ENCODE peak calls at places on chromosomes 4 and X, in four cellular contexts. E is brain microvascular endothelial cell, K is Caco-2, H is kidney. W is an unnamed sample.
A peak's percentile ranks its signal among the peaks of the same experiment; 100 is the strongest.

GRCh38 chr4:185835814-185836213 is 23.8 kb upstream of the SORBS2 start:
- DNase-seq in H (no peak), E (no peak), K (no peak), W (no peak)

GRCh38 chr4:525660-526059 is 26.6 kb downstream of the PIGG start:
- DNase-seq in E (no peak), H (no peak), K (no peak), W (no peak)

GRCh38 chrX:133849676-133850075 is 135.7 kb downstream of the GPC3 start:
- DNase-seq in H (no peak), E (no peak), K (no peak), W (no peak)

GRCh38 chr4:173301518-173302201 is 32.5 kb downstream of the HMGB2 start:
- DNase-seq in K (no peak), H (no peak), E (peak; percentile 39), W (no peak)

GRCh38 chrX:33607042-33607595 is 395.8 kb upstream of the DMD start:
- DNase-seq in K (no peak), E (no peak), H (peak; percentile 60), W (no peak)

GRCh38 chr4:129087516-129087915 is 5.8 kb downstream of the SCLT1 start:
- DNase-seq in H (no peak), K (no peak), E (no peak), W (no peak)

GRCh38 chr4:121998024-121998423 is 46.2 kb upstream of the TRPC3 start:
- DNase-seq in H (no peak), E (no peak), K (no peak), W (no peak)

GRCh38 chr4:114146947-114147618 is 167.6 kb upstream of the ARSJ start:
- DNase-seq in E (no peak), K (no peak), H (peak; percentile 60), W (no peak)

GRCh38 chrX:15206306-15206705 is 63.6 kb downstream of the ASB9 start:
- DNase-seq in K (no peak), H (no peak), E (no peak), W (no peak)

GRCh38 chr4:157739237-157739636 is 433.6 kb downstream of the GASK1B start:
- DNase-seq in H (no peak), E (peak; percentile 56), K (no peak), W (no peak)

GRCh38 chr4:69485130-69485529 is 10.6 kb downstream of the UGT2B4 start:
- DNase-seq in K (peak; percentile 49), H (no peak), E (no peak), W (no peak)

GRCh38 chrX:17081535-17081934 is 135.1 kb downstream of the REPS2 start:
- DNase-seq in E (no peak), K (no peak), H (no peak), W (no peak)

GRCh38 chr4:41360214-41360910 is 103.6 kb downstream of the UCHL1 start:
- DNase-seq in K (peak; percentile 52), E (no peak), H (peak; percentile 89), W (no peak)

GRCh38 chr4:83074086-83074704 is 39.2 kb downstream of the COPS4 start:
- DNase-seq in K (peak; percentile 46), H (no peak), E (peak; percentile 79), W (peak; percentile 35)

GRCh38 chr4:1011022-1011694 is at the start of gene FGFRL1:
- DNase-seq in E (peak; percentile 71), K (peak; percentile 92), H (peak; percentile 98), W (no peak)

GRCh38 chrX:85084770-85085393 is 81.2 kb downstream of the APOOL start:
- DNase-seq in H (no peak), E (peak; percentile 54), K (no peak), W (no peak)

GRCh38 chrX:133542476-133542875 is 127.2 kb upstream of the GPC4 start:
- DNase-seq in K (no peak), H (no peak), E (no peak), W (no peak)

GRCh38 chr4:75385139-75385538 is 129.1 kb downstream of the RCHY1 start:
- DNase-seq in E (no peak), K (no peak), H (no peak), W (no peak)

GRCh38 chr4:24210332-24210902 is 320.6 kb upstream of the PPARGC1A start:
- DNase-seq in H (peak; percentile 76), E (peak; percentile 85), K (no peak), W (no peak)

GRCh38 chr4:66430856-66431255 is 760.6 kb upstream of the EPHA5 start:
- DNase-seq in E (peak; percentile 79), H (no peak), K (no peak), W (no peak)

GRCh38 chr4:118351851-118352827 is 664 bp downstream of the PRSS12 start:
- DNase-seq in H (peak; percentile 75), E (peak; percentile 12), K (peak; percentile 45), W (no peak)

GRCh38 chr4:110480031-110480549 is 4.1 kb downstream of the ENPEP start:
- DNase-seq in K (no peak), E (peak; percentile 96), H (no peak), W (no peak)

GRCh38 chr4:130591091-130591490 is 1495.1 kb downstream of the C4orf33 start:
- DNase-seq in K (no peak), E (no peak), H (no peak), W (no peak)

GRCh38 chr4:101597204-101597603 is 193.3 kb upstream of the BANK1 start:
- DNase-seq in K (no peak), H (no peak), E (no peak), W (no peak)

GRCh38 chrX:37745835-37746234 is 34.0 kb upstream of the CYBB start:
- DNase-seq in K (no peak), E (no peak), H (no peak), W (no peak)

GRCh38 chr4:153206534-153206933 is 2.3 kb downstream of the TRIM2 start:
- DNase-seq in E (no peak), H (no peak), K (no peak), W (no peak)

GRCh38 chr4:153205757-153206156 is 1.5 kb downstream of the TRIM2 start:
- DNase-seq in H (peak; percentile 72), E (peak; percentile 31), K (peak; percentile 79), W (no peak)

GRCh38 chr4:153207027-153207426 is 2.8 kb downstream of the TRIM2 start:
- DNase-seq in E (no peak), H (no peak), K (no peak), W (no peak)

GRCh38 chr4:153209410-153209809 is 5.2 kb downstream of the TRIM2 start:
- DNase-seq in K (peak; percentile 85), E (no peak), H (no peak), W (no peak)

GRCh38 chr4:153207561-153207960 is 3.3 kb downstream of the TRIM2 start:
- DNase-seq in K (peak; percentile 67), E (peak; percentile 26), H (no peak), W (no peak)
- H3K4me3 ChIP-seq in K (no peak overlapping the region), E (no peak overlapping the region), H (no peak overlapping the region), W (no peak overlapping the region)

GRCh38 chrX:30530591-30530990 is 47.0 kb downstream of the TASL start:
- DNase-seq in H (no peak), K (no peak), E (peak; percentile 39), W (no peak)
- H3K4me3 ChIP-seq in H (no peak overlapping the region), K (no peak overlapping the region), E (no peak overlapping the region), W (no peak overlapping the region)

GRCh38 chr4:152780267-152780811 is 585 bp downstream of the ARFIP1 start:
- DNase-seq in E (peak; percentile 9), H (no peak), K (no peak), W (peak; percentile 2)
- H3K4me3 ChIP-seq in E (peak overlapping the region; percentile 78), H (peak overlapping the region; percentile 87), K (peak overlapping the region; percentile 86), W (peak overlapping the region; percentile 88)

GRCh38 chr4:54231419-54232150 is 2.5 kb downstream of the PDGFRA start:
- DNase-seq in K (peak; percentile 40), E (peak; percentile 6), H (peak; percentile 92), W (no peak)
- H3K4me3 ChIP-seq in K (peak overlapping the region; percentile 64), E (peak overlapping the region; percentile 60), H (peak overlapping the region; percentile 55), W (peak overlapping the region; percentile 32)

GRCh38 chr4:183852910-183853555 is 52.1 kb upstream of the STOX2 start:
- DNase-seq in K (no peak), E (no peak), H (no peak), W (no peak)
- H3K4me3 ChIP-seq in K (no peak overlapping the region), E (no peak overlapping the region), H (no peak overlapping the region), W (no peak overlapping the region)

GRCh38 chr4:54400802-54401201 is 171.7 kb downstream of the PDGFRA start:
- DNase-seq in H (no peak), E (peak; percentile 91), K (no peak), W (no peak)
- H3K4me3 ChIP-seq in H (no peak overlapping the region), E (no peak overlapping the region), K (no peak overlapping the region), W (no peak overlapping the region)

GRCh38 chr4:30630431-30630830 is 89.7 kb upstream of the PCDH7 start:
- DNase-seq in H (no peak), K (no peak), E (no peak), W (no peak)
- H3K4me3 ChIP-seq in H (no peak overlapping the region), K (no peak overlapping the region), E (no peak overlapping the region), W (no peak overlapping the region)

GRCh38 chr4:36242629-36243354 is 1.5 kb downstream of the ARAP2 start:
- DNase-seq in K (no peak), H (no peak), E (no peak), W (no peak)
- H3K4me3 ChIP-seq in K (no peak overlapping the region), H (peak overlapping the region; percentile 88), E (no peak overlapping the region), W (peak overlapping the region; percentile 54)

GRCh38 chr4:155578219-155578618 is 88.4 kb upstream of the GUCY1A1 start:
- DNase-seq in K (no peak), H (no peak), E (peak; percentile 2), W (no peak)

GRCh38 chr4:155587766-155588165 is 78.9 kb upstream of the GUCY1A1 start:
- DNase-seq in E (no peak), K (no peak), H (no peak), W (no peak)

GRCh38 chr4:155578726-155579385 is 87.8 kb upstream of the GUCY1A1 start:
- DNase-seq in K (no peak), H (no peak), E (no peak), W (no peak)

GRCh38 chr4:155582031-155582430 is 84.6 kb upstream of the GUCY1A1 start:
- DNase-seq in K (no peak), H (no peak), E (no peak), W (no peak)

GRCh38 chr4:155582971-155583437 is 83.6 kb upstream of the GUCY1A1 start:
- DNase-seq in K (no peak), E (peak; percentile 36), H (no peak), W (no peak)
- H3K4me3 ChIP-seq in K (no peak overlapping the region), E (no peak overlapping the region), H (no peak overlapping the region), W (no peak overlapping the region)